ENCODE peak calls at places on chromosomes 4 and X, in seven cellular contexts. S is K562, J is SK-N-SH, E is GM12878, I is HCT116, F is HepG2, R is H1. Q is an unnamed sample.

GRCh38 chr4:185849543-185850185 is 37.7 kb upstream of the SORBS2 start:
- DNase-seq in S (no peak), J (no peak), E (no peak), I (no peak), F (no peak), R (no peak), Q (no peak)

GRCh38 chr4:151344948-151345347 is 19.5 kb upstream of the SH3D19 start:
- DNase-seq in S (no peak), J (no peak), E (no peak), I (no peak), F (no peak), R (no peak), Q (no peak)

GRCh38 chr4:118969359-118969758 is 80.7 kb downstream of the SYNPO2 start:
- DNase-seq in S (peak; percentile 28), J (peak; percentile 61), E (no peak), I (peak; percentile 32), F (peak; percentile 11), R (no peak), Q (peak; percentile 15)

GRCh38 chrX:120499301-120500097 is 30.4 kb upstream of the LAMP2 start:
- DNase-seq in S (no peak), J (no peak), E (no peak), I (no peak), F (no peak), R (no peak), Q (no peak)

GRCh38 chrX:107691024-107691448 is 62.7 kb downstream of the PRPS1 start:
- DNase-seq in S (peak; percentile 46), J (no peak), E (no peak), I (no peak), F (no peak), R (no peak), Q (no peak)

GRCh38 chrX:67555578-67556203 is 11.9 kb downstream of the AR start:
- DNase-seq in S (peak; percentile 43), J (peak; percentile 45), E (no peak), I (no peak), F (peak; percentile 8), R (peak; percentile 46), Q (no peak)

GRCh38 chrX:140572724-140573123 is 67.9 kb upstream of the SOX3 start:
- DNase-seq in S (peak; percentile 14), J (peak; percentile 21), E (peak; percentile 3), I (no peak), F (peak; percentile 7), R (peak; percentile 44), Q (peak; percentile 28)

GRCh38 chr4:104938624-104939023 is 208.1 kb upstream of the TET2 start:
- DNase-seq in S (no peak), J (no peak), E (no peak), I (no peak), F (no peak), R (no peak), Q (no peak)

GRCh38 chrX:153487590-153488071 is 7.1 kb upstream of the BGN start:
- DNase-seq in S (no peak), J (no peak), E (no peak), I (no peak), F (no peak), R (no peak), Q (no peak)

GRCh38 chrX:44157858-44158257 is 184.7 kb upstream of the NDP start:
- DNase-seq in S (no peak), J (no peak), E (no peak), I (no peak), F (no peak), R (no peak), Q (no peak)

GRCh38 chr4:173486714-173487392 is 43.2 kb downstream of the HAND2 start:
- DNase-seq in S (no peak), J (no peak), E (no peak), I (no peak), F (no peak), R (no peak), Q (no peak)

GRCh38 chrX:132834109-132834508 is 124.3 kb downstream of the HS6ST2 start:
- DNase-seq in S (no peak), J (no peak), E (no peak), I (no peak), F (no peak), R (no peak), Q (no peak)

GRCh38 chr4:89898304-89898716 is 3.7 kb downstream of the MMRN1 start:
- DNase-seq in S (no peak), J (no peak), E (peak; percentile 41), I (no peak), F (no peak), R (no peak), Q (no peak)

GRCh38 chr4:168101026-168101425 is 8.7 kb downstream of the ANXA10 start:
- DNase-seq in S (no peak), J (no peak), E (no peak), I (no peak), F (no peak), R (no peak), Q (no peak)

GRCh38 chrX:17987783-17988182 is 126.7 kb upstream of the RAI2 start:
- DNase-seq in S (no peak), J (no peak), E (no peak), I (no peak), F (no peak), R (no peak), Q (no peak)

GRCh38 chr4:140106277-140106842 is 47.6 kb downstream of the MAML3 start:
- DNase-seq in S (no peak), J (no peak), E (no peak), I (no peak), F (no peak), R (no peak), Q (no peak)

GRCh38 chr4:107792691-107793090 is 32.0 kb upstream of the SGMS2 start:
- DNase-seq in S (peak; percentile 1), J (no peak), E (no peak), I (no peak), F (no peak), R (no peak), Q (no peak)

GRCh38 chr4:52751349-52751911 is at the start of gene ERVMER34-1:
- DNase-seq in S (peak; percentile 13), J (peak; percentile 89), E (no peak), I (peak; percentile 73), F (no peak), R (peak; percentile 88), Q (no peak)

GRCh38 chrX:12563121-12563520 is 228.1 kb upstream of the PRPS2 start:
- DNase-seq in S (no peak), J (no peak), E (no peak), I (no peak), F (no peak), R (no peak), Q (no peak)

GRCh38 chr4:137531951-137532868 is at the start of gene PCDH18:
- DNase-seq in S (no peak), J (peak; percentile 59), E (peak; percentile 15), I (no peak), F (no peak), R (peak; percentile 68), Q (no peak)

DNA sequence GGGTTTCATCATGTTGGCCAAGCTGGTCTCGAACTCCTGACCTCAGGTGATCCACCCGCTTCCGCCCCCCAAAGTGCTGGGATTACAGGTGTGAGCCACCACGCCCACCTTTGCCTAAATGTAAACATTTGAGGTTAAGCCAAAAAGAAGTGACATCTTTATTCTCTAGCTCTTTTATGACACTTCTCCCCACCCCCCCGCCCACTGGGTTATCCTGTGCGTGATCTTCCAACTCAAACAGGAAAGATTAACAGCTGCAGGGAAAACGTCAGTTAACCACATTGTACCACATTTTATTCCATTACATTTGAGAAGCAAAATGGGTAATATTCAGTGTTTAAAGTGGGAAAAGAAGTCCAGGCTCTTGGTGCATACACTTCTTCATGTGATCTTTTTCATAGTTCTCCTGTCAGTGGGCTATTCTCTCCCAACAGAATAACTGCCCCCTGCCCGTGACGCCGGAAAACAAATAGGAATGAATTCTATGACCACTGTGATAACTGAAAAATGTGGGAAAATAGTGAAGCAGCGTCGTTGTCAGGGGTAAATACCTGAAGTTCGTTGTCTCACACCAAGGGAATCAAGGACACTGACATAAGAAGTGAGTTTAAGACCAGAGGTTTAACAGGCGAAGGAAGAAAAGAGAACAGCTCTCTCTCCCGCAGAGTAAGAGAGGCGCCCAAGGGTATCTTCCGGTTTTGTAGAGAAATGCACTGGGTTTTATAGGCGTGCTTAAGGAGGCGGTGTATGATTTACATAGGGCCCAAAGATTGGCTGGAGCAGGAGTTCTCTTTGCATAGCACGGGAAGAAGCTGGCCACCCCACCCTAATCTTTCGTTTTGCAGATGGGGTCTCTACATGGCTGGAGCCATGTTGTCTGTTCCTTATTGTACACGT is 9.7 kb upstream of the SRD5A3 start:
- DNase-seq in S (peak; percentile 42), J (no peak), E (no peak), I (no peak), F (no peak), R (no peak), Q (no peak)
- TF ChIP-seq YY1 in S (no peak), J (no peak), E (no peak), I (no peak), F (no peak), R (no peak), Q (no peak)

GRCh38 chrX:31371956-31372355 is 300.1 kb upstream of the FTHL17 start:
- DNase-seq in S (peak; percentile 42), J (no peak), E (no peak), I (no peak), F (no peak), R (no peak), Q (no peak)

GRCh38 chrX:31367816-31368215 is 296.0 kb upstream of the FTHL17 start:
- DNase-seq in S (no peak), J (no peak), E (no peak), I (no peak), F (no peak), R (no peak), Q (no peak)

DNA sequence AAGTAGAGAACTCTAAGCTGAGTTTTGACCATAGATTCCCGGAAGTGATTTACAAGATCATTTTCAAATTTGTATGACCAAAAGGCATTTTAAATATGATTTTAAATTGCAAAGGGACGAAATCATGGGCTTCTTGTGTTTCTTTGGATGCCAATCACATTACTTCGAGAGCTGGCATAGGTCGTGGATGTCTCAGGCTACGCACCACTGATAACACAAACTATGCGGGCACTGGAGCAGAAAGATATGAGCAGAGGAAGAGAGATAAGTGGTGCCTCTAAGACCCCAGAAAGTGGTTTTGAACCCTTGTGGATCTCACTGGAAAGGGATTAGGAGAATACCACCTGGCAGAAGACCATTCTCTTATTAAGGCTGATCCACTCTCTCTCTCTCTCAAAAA is 294.2 kb upstream of the FTHL17 start:
- DNase-seq in S (no peak), J (no peak), E (no peak), I (no peak), F (no peak), R (no peak), Q (no peak)
- H3K9ac ChIP-seq in S (no peak overlapping the region), J (no peak overlapping the region), E (no peak overlapping the region), I (no peak overlapping the region), F (no peak overlapping the region), R (no peak overlapping the region), Q (no peak overlapping the region)

DNA sequence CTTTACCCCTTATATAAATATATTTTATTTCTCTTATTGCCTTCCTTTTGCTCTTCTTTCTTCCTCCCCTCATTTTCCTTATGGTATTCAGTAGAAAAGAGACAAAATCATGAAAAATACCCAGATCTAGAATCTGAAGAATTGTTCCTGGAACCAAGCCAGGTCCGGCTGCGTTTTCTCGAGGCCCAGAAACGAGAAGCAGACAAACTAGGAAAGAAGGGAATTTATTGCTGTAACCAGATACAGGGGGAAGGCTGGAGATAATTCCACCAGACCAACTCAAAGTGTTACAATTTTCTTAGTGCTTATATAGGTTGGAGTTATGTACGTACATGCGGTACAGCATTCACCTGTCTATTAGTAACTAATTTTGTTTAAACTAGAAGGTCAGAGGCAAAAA is 328.7 kb downstream of the GABRG1 start:
- DNase-seq in S (no peak), J (no peak), E (no peak), I (no peak), F (no peak), R (no peak), Q (no peak)
- H3K36me3 ChIP-seq in S (no peaks in the 10 kb centered on the region), J (no peaks in the 10 kb centered on the region), E (no peaks in the 10 kb centered on the region), I (no peaks in the 10 kb centered on the region), F (no peaks in the 10 kb centered on the region), R (no peaks in the 10 kb centered on the region), Q (no peaks in the 10 kb centered on the region)

GRCh38 chr4:123892997-123893745 is 496.6 kb downstream of the SPRY1 start:
- DNase-seq in S (no peak), J (peak; percentile 64), E (no peak), I (no peak), F (peak; percentile 86), R (no peak), Q (no peak)
- TF ChIP-seq YY1 in S (no peak), J (no peak), E (no peak), I (no peak), F (no peak), R (no peak), Q (no peak)

Q was measured in NT2/D1.